ENCODE peak calls at places on chromosomes 11 and 22, in four cellular contexts. One of them, this sample, is unnamed.

GRCh38 chr11:4862447-4863236 is 13.6 kb upstream of the OR51S1 start:
- DNase-seq in Karpas-422: no peak
- DNase-seq in testis: no peak
- DNase-seq in AG10803: no peak
- DNase-seq in this sample: no peak

GRCh38 chr11:134150195-134150903 is 73.4 kb downstream of the NCAPD3 start:
- DNase-seq in Karpas-422: no peak
- DNase-seq in testis: no peak
- DNase-seq in AG10803: no peak
- DNase-seq in this sample: no peak

GRCh38 chr22:41699264-41700104 is at the start of gene MEI1:
- DNase-seq in Karpas-422: no peak
- DNase-seq in testis: peak; percentile 87
- DNase-seq in AG10803: peak; percentile 56
- DNase-seq in this sample: peak; percentile 85

GRCh38 chr11:73040046-73040445 is 102.1 kb downstream of the FCHSD2 start:
- DNase-seq in Karpas-422: no peak
- DNase-seq in testis: no peak
- DNase-seq in AG10803: no peak
- DNase-seq in this sample: no peak

GRCh38 chr11:10379022-10379421 is 74.1 kb downstream of the ADM start:
- DNase-seq in Karpas-422: no peak
- DNase-seq in testis: no peak
- DNase-seq in AG10803: no peak
- DNase-seq in this sample: no peak

GRCh38 chr22:48303360-48303725 is 1524.3 kb downstream of the BRD1 start:
- DNase-seq in Karpas-422: no peak
- DNase-seq in testis: no peak
- DNase-seq in AG10803: no peak
- DNase-seq in this sample: no peak

GRCh38 chr11:96306600-96306932 is 36.4 kb downstream of the MAML2 start:
- DNase-seq in Karpas-422: no peak
- DNase-seq in testis: no peak
- DNase-seq in AG10803: no peak
- DNase-seq in this sample: no peak

GRCh38 chr11:118529584-118530175 is 1.3 kb upstream of the TMEM25 start:
- DNase-seq in Karpas-422: no peak
- DNase-seq in testis: peak; percentile 12
- DNase-seq in AG10803: no peak
- DNase-seq in this sample: no peak

GRCh38 chr22:27726726-27727449 is 74.7 kb downstream of the MN1 start:
- DNase-seq in Karpas-422: no peak
- DNase-seq in testis: peak; percentile 60
- DNase-seq in AG10803: peak; percentile 94
- DNase-seq in this sample: peak; percentile 61

GRCh38 chr22:49140921-49141680 is 686.6 kb downstream of the BRD1 start:
- DNase-seq in Karpas-422: no peak
- DNase-seq in testis: no peak
- DNase-seq in AG10803: no peak
- DNase-seq in this sample: no peak

GRCh38 chr11:12691473-12691872 is 17.3 kb downstream of the TEAD1 start:
- DNase-seq in Karpas-422: no peak
- DNase-seq in testis: no peak
- DNase-seq in AG10803: no peak
- DNase-seq in this sample: no peak

GRCh38 chr11:66046901-66047300 is 2.1 kb downstream of the GAL3ST3 start:
- DNase-seq in Karpas-422: no peak
- DNase-seq in testis: no peak
- DNase-seq in AG10803: no peak
- DNase-seq in this sample: no peak

GRCh38 chr22:46690146-46690545 is 47.9 kb downstream of the CERK start:
- DNase-seq in Karpas-422: no peak
- DNase-seq in testis: no peak
- DNase-seq in AG10803: no peak
- DNase-seq in this sample: no peak

GRCh38 chr11:32312865-32313403 is 122.4 kb downstream of the WT1 start:
- DNase-seq in Karpas-422: peak; percentile 77
- DNase-seq in testis: peak; percentile 64
- DNase-seq in AG10803: peak; percentile 74
- DNase-seq in this sample: peak; percentile 79

GRCh38 chr11:73506038-73506437 is 91.9 kb downstream of the FAM168A start:
- DNase-seq in Karpas-422: no peak
- DNase-seq in testis: no peak
- DNase-seq in AG10803: no peak
- DNase-seq in this sample: no peak

GRCh38 chr11:45730014-45730413 is 64.6 kb upstream of the CHST1 start:
- DNase-seq in Karpas-422: no peak
- DNase-seq in testis: no peak
- DNase-seq in AG10803: no peak
- DNase-seq in this sample: no peak

GRCh38 chr11:118290923-118291322 is 13.6 kb upstream of the CD3E start:
- DNase-seq in Karpas-422: peak; percentile 66
- DNase-seq in testis: peak; percentile 19
- DNase-seq in AG10803: no peak
- DNase-seq in this sample: no peak

GRCh38 chr11:66581261-66581660 is 11.6 kb downstream of the CCDC87 start:
- DNase-seq in Karpas-422: no peak
- DNase-seq in testis: no peak
- DNase-seq in AG10803: no peak
- DNase-seq in this sample: no peak

GRCh38 chr11:27211370-27212127 is 151.5 kb downstream of the CCDC34 start:
- DNase-seq in Karpas-422: peak; percentile 79
- DNase-seq in testis: no peak
- DNase-seq in AG10803: no peak
- DNase-seq in this sample: no peak

GRCh38 chr22:38258895-38259294 is 13.9 kb downstream of the TMEM184B start:
- DNase-seq in Karpas-422: no peak
- DNase-seq in testis: peak; percentile 42
- DNase-seq in AG10803: no peak
- DNase-seq in this sample: peak; percentile 79

GRCh38 chr22:23779731-23780130 is 7.0 kb upstream of the SMARCB1 start:
- DNase-seq in Karpas-422: no peak
- DNase-seq in testis: no peak
- DNase-seq in AG10803: no peak
- DNase-seq in this sample: no peak

GRCh38 chr11:116072776-116073175 is 568.6 kb upstream of the CADM1 start:
- DNase-seq in Karpas-422: no peak
- DNase-seq in testis: peak; percentile 32
- DNase-seq in AG10803: no peak
- DNase-seq in this sample: no peak

GRCh38 chr22:34416321-34416900 is 496.1 kb upstream of the LARGE1 start:
- DNase-seq in Karpas-422: no peak
- DNase-seq in testis: no peak
- DNase-seq in AG10803: no peak
- DNase-seq in this sample: no peak

GRCh38 chr22:24134090-24134846 is 47.0 kb upstream of the SUSD2 start:
- DNase-seq in Karpas-422: no peak
- DNase-seq in testis: peak; percentile 63
- DNase-seq in AG10803: no peak
- DNase-seq in this sample: no peak

GRCh38 chr11:47378011-47378835 is at the start of gene SPI1:
- DNase-seq in Karpas-422: peak; percentile 96
- DNase-seq in testis: peak; percentile 47
- DNase-seq in AG10803: no peak
- DNase-seq in this sample: peak; percentile 82

GRCh38 chr11:59899532-59899931 is 20.9 kb downstream of the OOSP3 start:
- DNase-seq in Karpas-422: no peak
- DNase-seq in testis: peak; percentile 51
- DNase-seq in AG10803: no peak
- DNase-seq in this sample: no peak

GRCh38 chr11:68904458-68904847 is 762 bp downstream of the IGHMBP2 start:
- DNase-seq in Karpas-422: no peak
- DNase-seq in testis: peak; percentile 23
- DNase-seq in AG10803: no peak
- DNase-seq in this sample: peak; percentile 42

GRCh38 chr22:18068381-18068988 is 9.3 kb upstream of the PEX26 start:
- DNase-seq in Karpas-422: no peak
- DNase-seq in testis: no peak
- DNase-seq in AG10803: peak; percentile 81
- DNase-seq in this sample: no peak

GRCh38 chr22:37340331-37341262 is 58.3 kb downstream of the CYTH4 start:
- DNase-seq in Karpas-422: no peak
- DNase-seq in testis: no peak
- DNase-seq in AG10803: no peak
- DNase-seq in this sample: no peak

GRCh38 chr11:68549789-68550484 is 89.4 kb downstream of the PPP6R3 start:
- DNase-seq in Karpas-422: no peak
- DNase-seq in testis: no peak
- DNase-seq in AG10803: peak; percentile 72
- DNase-seq in this sample: no peak

GRCh38 chr11:123239371-123240150 is 44.5 kb upstream of the CLMP start:
- DNase-seq in Karpas-422: no peak
- DNase-seq in testis: no peak
- DNase-seq in AG10803: peak; percentile 42
- DNase-seq in this sample: no peak

GRCh38 chr11:116721983-116722382 is 50.8 kb downstream of the BUD13 start:
- DNase-seq in Karpas-422: no peak
- DNase-seq in testis: no peak
- DNase-seq in AG10803: no peak
- DNase-seq in this sample: no peak

GRCh38 chr11:63783925-63784592 is 15.5 kb upstream of the ZFTA start:
- DNase-seq in Karpas-422: no peak
- DNase-seq in testis: no peak
- DNase-seq in AG10803: no peak
- DNase-seq in this sample: no peak

GRCh38 chr11:60363542-60364525 is 14.5 kb upstream of the MS4A7 start:
- DNase-seq in Karpas-422: peak; percentile 95
- DNase-seq in testis: peak; percentile 75
- DNase-seq in AG10803: peak; percentile 47
- DNase-seq in this sample: peak; percentile 67

GRCh38 chr22:33116846-33117547 is 58.8 kb upstream of the SYN3 start:
- DNase-seq in Karpas-422: no peak
- DNase-seq in testis: no peak
- DNase-seq in AG10803: no peak
- DNase-seq in this sample: no peak

GRCh38 chr11:78192223-78192719 is 3.6 kb downstream of the USP35 start:
- DNase-seq in Karpas-422: no peak
- DNase-seq in testis: peak; percentile 85
- DNase-seq in AG10803: no peak
- DNase-seq in this sample: peak; percentile 65

GRCh38 chr11:61267437-61267841 is 26.5 kb downstream of the PGA5 start:
- DNase-seq in Karpas-422: peak; percentile 56
- DNase-seq in testis: peak; percentile 73
- DNase-seq in AG10803: no peak
- DNase-seq in this sample: peak; percentile 86

GRCh38 chr11:13836666-13837065 is 125.9 kb upstream of the SPON1 start:
- DNase-seq in Karpas-422: no peak
- DNase-seq in testis: no peak
- DNase-seq in AG10803: no peak
- DNase-seq in this sample: no peak

GRCh38 chr22:45090364-45090960 is 73.3 kb upstream of the NUP50 start:
- DNase-seq in Karpas-422: no peak
- DNase-seq in testis: no peak
- DNase-seq in AG10803: peak; percentile 21
- DNase-seq in this sample: no peak

DNA sequence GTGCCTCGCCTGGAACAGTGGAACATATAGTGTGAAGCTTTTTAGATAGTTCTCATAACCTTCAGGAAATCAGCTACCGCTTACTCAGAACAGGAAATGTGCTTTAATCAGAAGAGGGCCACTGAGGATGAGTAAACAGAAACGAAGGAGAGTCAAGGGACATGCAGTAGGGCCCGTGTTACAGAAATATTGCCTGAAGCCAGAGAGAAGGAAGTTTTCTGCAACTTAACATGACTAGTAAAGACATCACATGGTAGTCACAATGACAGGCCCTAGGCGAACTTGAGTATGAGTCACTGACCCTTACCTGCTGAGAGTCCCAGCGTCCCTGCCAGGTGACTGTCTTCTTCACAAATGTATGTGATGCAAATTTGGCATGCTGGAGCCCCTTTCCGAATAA is 39.4 kb downstream of the CARD18 start:
- DNase-seq in Karpas-422: no peak
- DNase-seq in testis: no peak
- DNase-seq in AG10803: no peak
- DNase-seq in this sample: no peak
- H3K4me3 ChIP-seq in Karpas-422: no peak overlapping the region
- H3K4me3 ChIP-seq in testis: no peak overlapping the region
- H3K4me3 ChIP-seq in AG10803: no peak overlapping the region
- H3K4me3 ChIP-seq in this sample: no peak overlapping the region

DNA sequence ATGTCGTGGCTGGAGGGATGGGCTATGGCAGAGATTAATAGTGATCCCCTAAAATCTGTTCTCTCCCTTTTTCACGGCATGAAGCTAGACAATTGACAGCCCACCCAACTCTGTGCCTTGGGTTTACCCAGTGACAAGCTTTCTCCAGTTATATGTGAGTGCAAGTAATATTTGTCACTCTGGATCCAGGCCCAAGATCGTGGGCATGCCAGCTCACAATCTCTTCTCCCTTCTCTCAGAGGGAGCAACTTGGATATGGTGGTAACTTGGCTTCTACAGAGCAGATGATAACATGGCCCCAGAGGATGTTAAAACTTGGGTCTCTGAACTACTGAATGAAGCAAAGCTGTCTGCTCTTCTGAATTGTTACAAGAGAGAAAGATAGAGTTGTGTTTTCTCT is 20.8 kb downstream of the C11orf96 start:
- DNase-seq in Karpas-422: no peak
- DNase-seq in testis: no peak
- DNase-seq in AG10803: no peak
- DNase-seq in this sample: no peak
- H3K4me3 ChIP-seq in Karpas-422: no peak overlapping the region
- H3K4me3 ChIP-seq in testis: no peak overlapping the region
- H3K4me3 ChIP-seq in AG10803: no peak overlapping the region
- H3K4me3 ChIP-seq in this sample: no peak overlapping the region

GRCh38 chr22:22089459-22090308 is 107.1 kb upstream of the TOP3B start:
- DNase-seq in Karpas-422: no peak
- DNase-seq in testis: no peak
- DNase-seq in AG10803: no peak
- DNase-seq in this sample: no peak
- H3K4me3 ChIP-seq in Karpas-422: no peak overlapping the region
- H3K4me3 ChIP-seq in testis: no peak overlapping the region
- H3K4me3 ChIP-seq in AG10803: no peak overlapping the region
- H3K4me3 ChIP-seq in this sample: no peak overlapping the region

GRCh38 chr11:128715691-128716153 is 21.9 kb downstream of the FLI1 start:
- DNase-seq in Karpas-422: no peak
- DNase-seq in testis: no peak
- DNase-seq in AG10803: peak; percentile 66
- DNase-seq in this sample: no peak
- H3K4me3 ChIP-seq in Karpas-422: no peak overlapping the region
- H3K4me3 ChIP-seq in testis: no peak overlapping the region
- H3K4me3 ChIP-seq in AG10803: no peak overlapping the region
- H3K4me3 ChIP-seq in this sample: no peak overlapping the region

GRCh38 chr11:124760806-124761205 is 1.3 kb downstream of the ESAM start:
- DNase-seq in Karpas-422: no peak
- DNase-seq in testis: no peak
- DNase-seq in AG10803: no peak
- DNase-seq in this sample: no peak
- H3K4me3 ChIP-seq in Karpas-422: no peak overlapping the region
- H3K4me3 ChIP-seq in testis: peak overlapping the region; percentile 10
- H3K4me3 ChIP-seq in AG10803: no peak overlapping the region
- H3K4me3 ChIP-seq in this sample: no peak overlapping the region

GRCh38 chr11:128509990-128510389 is 77.4 kb downstream of the ETS1 start:
- DNase-seq in Karpas-422: no peak
- DNase-seq in testis: no peak
- DNase-seq in AG10803: no peak
- DNase-seq in this sample: no peak
- H3K4me3 ChIP-seq in Karpas-422: no peak overlapping the region
- H3K4me3 ChIP-seq in testis: no peak overlapping the region
- H3K4me3 ChIP-seq in AG10803: no peak overlapping the region
- H3K4me3 ChIP-seq in this sample: no peak overlapping the region

This sample was measured in adrenal gland.